ENCODE peak calls at places on chromosomes 4 and X, in six cellular contexts. L, G, A, R, C and D are unnamed samples.
A peak's percentile ranks its signal among the peaks of the same experiment; 100 is the strongest.

GRCh38 chr4:6058531-6059374 is 40.5 kb upstream of the C4orf50 start:
- DNase-seq in L (no peak), G (no peak), A (no peak), R (no peak), C (no peak), D (no peak)

GRCh38 chr4:41359836-41360213 is 103.1 kb downstream of the UCHL1 start:
- DNase-seq in L (no peak), G (no peak), A (no peak), R (no peak), C (no peak), D (no peak)

GRCh38 chr4:128286474-128287158 is 997 bp downstream of the PGRMC2 start:
- DNase-seq in L (no peak), G (peak; percentile 44), A (peak; percentile 60), R (no peak), C (no peak), D (peak; percentile 23)

GRCh38 chr4:22733816-22734215 is 41.1 kb downstream of the GBA3 start:
- DNase-seq in L (no peak), G (no peak), A (no peak), R (no peak), C (no peak), D (no peak)

GRCh38 chr4:114264877-114265291 is 285.4 kb upstream of the ARSJ start:
- DNase-seq in L (no peak), G (peak; percentile 1), A (no peak), R (no peak), C (no peak), D (no peak)

GRCh38 chrX:80511969-80512760 is 91.9 kb downstream of the TENT5D start:
- DNase-seq in L (no peak), G (no peak), A (peak; percentile 1), R (no peak), C (no peak), D (no peak)

GRCh38 chrX:10854594-10854993 is 234.2 kb upstream of the MID1 start:
- DNase-seq in L (no peak), G (peak; percentile 1), A (no peak), R (no peak), C (no peak), D (no peak)

GRCh38 chr4:164350086-164350485 is 403.8 kb upstream of the SMIM31 start:
- DNase-seq in L (no peak), G (no peak), A (no peak), R (no peak), C (no peak), D (no peak)

GRCh38 chr4:158302076-158302866 is 92.0 kb downstream of the TMEM144 start:
- DNase-seq in L (peak; percentile 73), G (no peak), A (peak; percentile 69), R (no peak), C (no peak), D (no peak)

GRCh38 chrX:107571296-107571998 is 56.9 kb upstream of the PRPS1 start:
- DNase-seq in L (peak; percentile 74), G (peak; percentile 1), A (peak; percentile 80), R (no peak), C (no peak), D (no peak)